ENCODE peak calls at places on chromosomes 5 and 9, in nine cellular contexts. G, R, M, I, H, N, L, A and C are unnamed samples.

GRCh38 chr5:142924135-142924883 is 154.1 kb downstream of the ARHGAP26 start:
- DNase-seq in G (no peak), R (no peak), M (peak), I (no peak), H (no peak), N (peak), L (no peak), A (no peak), C (no peak)

GRCh38 chr9:102779341-102779740 is 215.8 kb upstream of the CYLC2 start:
- DNase-seq in G (no peak), R (no peak), M (peak), I (no peak), H (no peak), N (peak), L (no peak), A (no peak), C (no peak)

GRCh38 chr5:53303105-53303504 is 177.3 kb upstream of the FST start:
- DNase-seq in G (no peak), R (no peak), M (peak), I (no peak), H (no peak), N (peak), L (no peak), A (no peak), C (no peak)

GRCh38 chr5:167918492-167919267 is 372.8 kb upstream of the WWC1 start:
- DNase-seq in G (no peak), R (no peak), M (no peak), I (no peak), H (no peak), N (no peak), L (peak), A (no peak), C (no peak)

GRCh38 chr5:138789771-138790242 is 36.6 kb downstream of the CTNNA1 start:
- DNase-seq in G (no peak), R (no peak), M (peak), I (no peak), H (no peak), N (peak), L (no peak), A (no peak), C (no peak)

GRCh38 chr9:89466451-89467277 is 31.2 kb downstream of the SEMA4D start:
- DNase-seq in G (peak), R (peak), M (no peak), I (no peak), H (no peak), N (no peak), L (no peak), A (no peak), C (no peak)

GRCh38 chr9:87498046-87498815 is 564 bp downstream of the DAPK1 start:
- DNase-seq in G (no peak), R (peak), M (peak), I (peak), H (no peak), N (peak), L (no peak), A (no peak), C (no peak)

GRCh38 chr5:108418172-108418571 is 36.3 kb upstream of the FBXL17 start:
- DNase-seq in G (no peak), R (no peak), M (no peak), I (no peak), H (no peak), N (no peak), L (peak), A (no peak), C (peak)

GRCh38 chr9:89639367-89639795 is 34.6 kb downstream of the GADD45G start:
- DNase-seq in G (no peak), R (no peak), M (no peak), I (peak), H (no peak), N (no peak), L (peak), A (peak), C (peak)

GRCh38 chr9:113798062-113799030 is 77.8 kb upstream of the ZNF618 start:
- DNase-seq in G (no peak), R (no peak), M (no peak), I (no peak), H (no peak), N (no peak), L (no peak), A (no peak), C (no peak)

GRCh38 chr9:90629354-90629753 is 13.3 kb downstream of the DIRAS2 start:
- DNase-seq in G (no peak), R (no peak), M (no peak), I (no peak), H (no peak), N (no peak), L (no peak), A (no peak), C (no peak)

GRCh38 chr5:83341815-83342334 is 129.7 kb upstream of the VCAN start:
- DNase-seq in G (no peak), R (no peak), M (no peak), I (no peak), H (no peak), N (no peak), L (no peak), A (no peak), C (no peak)

GRCh38 chr9:120387257-120387999 is 192.5 kb downstream of the CDK5RAP2 start:
- DNase-seq in G (no peak), R (no peak), M (no peak), I (no peak), H (no peak), N (no peak), L (no peak), A (no peak), C (no peak)

GRCh38 chr9:131733601-131734061 is 6.2 kb downstream of the RAPGEF1 start:
- DNase-seq in G (peak), R (peak), M (peak), I (no peak), H (peak), N (peak), L (no peak), A (no peak), C (peak)

GRCh38 chr9:93133641-93134017 is 422 bp downstream of the NINJ1 start:
- DNase-seq in G (peak), R (peak), M (peak), I (peak), H (peak), N (peak), L (peak), A (peak), C (no peak)

GRCh38 chr5:91212336-91213092 is 170.6 kb downstream of the ARRDC3 start:
- DNase-seq in G (no peak), R (no peak), M (peak), I (peak), H (no peak), N (peak), L (peak), A (no peak), C (peak)

GRCh38 chr5:77957931-77958476 is 181.9 kb upstream of the TBCA start:
- DNase-seq in G (no peak), R (no peak), M (no peak), I (no peak), H (no peak), N (no peak), L (no peak), A (no peak), C (no peak)

GRCh38 chr5:64678400-64678799 is 11.9 kb upstream of the SHISAL2B start:
- DNase-seq in G (no peak), R (no peak), M (no peak), I (no peak), H (no peak), N (no peak), L (no peak), A (no peak), C (no peak)

GRCh38 chr5:119340597-119341218 is 15.1 kb upstream of the TNFAIP8 start:
- DNase-seq in G (peak), R (no peak), M (no peak), I (no peak), H (no peak), N (no peak), L (no peak), A (no peak), C (no peak)

GRCh38 chr5:88826959-88827585 is 55.9 kb downstream of the MEF2C start:
- DNase-seq in G (peak), R (peak), M (peak), I (no peak), H (no peak), N (peak), L (peak), A (no peak), C (peak)

GRCh38 chr9:136950656-136951030 is 1.4 kb upstream of the LCN12 start:
- DNase-seq in G (no peak), R (peak), M (no peak), I (no peak), H (no peak), N (no peak), L (no peak), A (no peak), C (no peak)

GRCh38 chr9:36997414-36997813 is 36.7 kb downstream of the PAX5 start:
- DNase-seq in G (no peak), R (no peak), M (peak), I (no peak), H (no peak), N (peak), L (no peak), A (no peak), C (no peak)

GRCh38 chr9:37002413-37003217 is 31.5 kb downstream of the PAX5 start:
- DNase-seq in G (peak), R (no peak), M (no peak), I (no peak), H (no peak), N (no peak), L (no peak), A (no peak), C (no peak)

GRCh38 chr9:37001461-37001860 is 32.6 kb downstream of the PAX5 start:
- DNase-seq in G (no peak), R (no peak), M (no peak), I (no peak), H (no peak), N (no peak), L (no peak), A (no peak), C (no peak)

GRCh38 chr9:37002036-37002412 is 32.0 kb downstream of the PAX5 start:
- DNase-seq in G (no peak), R (no peak), M (no peak), I (no peak), H (no peak), N (no peak), L (no peak), A (no peak), C (no peak)

DNA sequence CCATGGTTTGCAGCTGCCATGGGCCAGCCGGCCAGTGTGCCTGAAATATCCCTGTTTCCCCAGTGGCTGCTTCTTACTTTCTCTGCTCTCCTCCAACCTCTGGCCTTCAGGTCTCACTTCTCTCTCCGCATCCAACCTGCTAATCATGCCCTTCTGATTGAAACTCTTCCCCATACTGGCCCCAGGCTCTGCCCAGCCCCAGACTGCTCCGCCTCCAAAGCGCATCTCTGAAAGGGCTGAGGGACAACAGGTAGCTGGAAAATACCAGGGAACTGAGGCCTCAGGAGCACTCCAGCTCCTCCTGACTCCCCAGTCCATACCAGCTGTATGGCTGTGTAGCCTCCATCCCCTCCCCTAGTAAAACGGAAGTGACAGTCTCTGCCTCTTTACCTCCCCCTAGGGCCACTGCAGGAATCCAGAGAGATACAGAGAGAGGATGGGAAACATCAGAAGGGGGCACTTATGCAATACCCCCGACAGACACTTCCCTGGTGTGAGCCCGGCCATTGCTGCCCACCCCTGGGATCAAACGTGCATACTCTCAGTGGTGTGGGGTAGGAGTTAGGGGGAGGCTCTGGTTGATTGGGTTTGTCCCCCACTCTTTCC is 34.2 kb downstream of the PAX5 start:
- DNase-seq in G (no peak), R (no peak), M (no peak), I (no peak), H (no peak), N (no peak), L (no peak), A (no peak), C (no peak)
- TF ChIP-seq CTCF in G (no peak), R (no peak), M (no peak), I (no peak), H (no peak), N (no peak), L (no peak), A (no peak), C (no peak)

GRCh38 chr5:115578657-115579056 is 23.6 kb downstream of the TICAM2 start:
- DNase-seq in G (no peak), R (no peak), M (no peak), I (no peak), H (no peak), N (no peak), L (no peak), A (no peak), C (no peak)
- TF ChIP-seq CTCF in G (no peak), R (no peak), M (no peak), I (no peak), H (no peak), N (no peak), L (no peak), A (no peak), C (no peak)

DNA sequence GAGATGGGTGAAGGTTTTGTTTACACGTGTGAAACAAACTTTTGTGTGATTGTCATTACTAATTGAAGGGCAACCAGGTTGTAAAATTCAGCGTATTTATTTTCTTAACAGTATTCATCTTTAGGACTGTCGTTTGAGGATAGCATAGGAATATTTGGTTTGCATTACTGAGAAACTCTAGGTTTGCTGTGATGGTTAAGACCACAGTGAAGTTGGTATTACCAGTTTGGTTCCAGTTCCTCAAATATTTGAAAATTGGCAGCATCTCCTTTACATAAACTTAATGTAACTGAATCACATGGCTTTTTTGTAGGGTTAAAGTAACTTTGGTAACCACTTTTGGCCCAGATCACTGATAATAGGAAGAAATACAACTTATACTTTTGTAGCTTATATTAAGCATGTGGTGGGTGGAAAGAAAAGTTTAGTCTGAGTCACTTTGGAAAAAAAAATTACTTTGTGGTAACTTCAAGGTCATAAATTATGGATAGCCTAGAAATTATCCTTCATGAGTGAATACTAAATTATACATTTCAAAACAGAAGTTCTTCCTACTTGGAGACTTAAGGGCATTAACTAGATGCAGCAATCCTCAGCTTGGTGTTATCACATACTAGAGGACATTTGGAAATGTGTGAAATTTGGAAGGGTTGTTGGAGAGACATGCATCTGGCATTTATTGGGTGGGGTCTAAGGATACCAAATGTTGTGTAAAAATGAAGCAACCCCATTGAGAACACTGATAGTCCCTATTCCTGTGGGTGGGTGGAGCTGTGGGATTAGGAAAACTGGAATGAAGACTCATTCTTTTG is 33.9 kb downstream of the G3BP1 start:
- DNase-seq in G (no peak), R (no peak), M (peak), I (no peak), H (no peak), N (peak), L (no peak), A (no peak), C (no peak)
- TF ChIP-seq CTCF in G (no peak), R (no peak), M (no peak), I (no peak), H (no peak), N (no peak), L (no peak), A (no peak), C (no peak)

GRCh38 chr5:69048233-69048632 is 45.6 kb upstream of the SLC30A5 start:
- DNase-seq in G (no peak), R (no peak), M (peak), I (no peak), H (no peak), N (no peak), L (no peak), A (no peak), C (no peak)
- TF ChIP-seq CTCF in G (no peak), R (no peak), M (peak), I (no peak), H (no peak), N (peak), L (no peak), A (peak), C (no peak)